ENCODE peak calls at places on chromosomes 4 and X, in five cellular contexts. One of them, this sample, is unnamed.

GRCh38 chrX:119481218-119481875 is 13.1 kb downstream of the SLC25A5 start:
- DNase-seq in A172: no peak
- DNase-seq in M059J: no peak
- DNase-seq in endothelial cell: no peak
- DNase-seq in EH: no peak
- DNase-seq in this sample: no peak

GRCh38 chr4:70713453-70714026 is 8.2 kb upstream of the RUFY3 start:
- DNase-seq in A172: no peak
- DNase-seq in M059J: no peak
- DNase-seq in endothelial cell: no peak
- DNase-seq in EH: no peak
- DNase-seq in this sample: no peak

GRCh38 chrX:23643020-23643419 is 24.3 kb upstream of the PRDX4 start:
- DNase-seq in A172: no peak
- DNase-seq in M059J: no peak
- DNase-seq in endothelial cell: no peak
- DNase-seq in EH: no peak
- DNase-seq in this sample: no peak

GRCh38 chr4:76589402-76589801 is 154.4 kb downstream of the SHROOM3 start:
- DNase-seq in A172: peak
- DNase-seq in M059J: peak
- DNase-seq in endothelial cell: no peak
- DNase-seq in EH: peak
- DNase-seq in this sample: no peak

GRCh38 chrX:39953879-39954278 is 143.9 kb downstream of the BCOR start:
- DNase-seq in A172: peak
- DNase-seq in M059J: peak
- DNase-seq in endothelial cell: no peak
- DNase-seq in EH: peak
- DNase-seq in this sample: no peak

GRCh38 chrX:68304602-68305001 is 128.7 kb downstream of the OPHN1 start:
- DNase-seq in A172: no peak
- DNase-seq in M059J: no peak
- DNase-seq in endothelial cell: no peak
- DNase-seq in EH: no peak
- DNase-seq in this sample: no peak

GRCh38 chrX:69152398-69152797 is 12.9 kb downstream of the PJA1 start:
- DNase-seq in A172: peak
- DNase-seq in M059J: peak
- DNase-seq in endothelial cell: no peak
- DNase-seq in EH: peak
- DNase-seq in this sample: no peak

GRCh38 chr4:186805020-186805820 is 81.6 kb upstream of the FAT1 start:
- DNase-seq in A172: no peak
- DNase-seq in M059J: no peak
- DNase-seq in endothelial cell: no peak
- DNase-seq in EH: no peak
- DNase-seq in this sample: no peak

GRCh38 chr4:1567808-1568581 is 116.1 kb downstream of the FAM53A start:
- DNase-seq in A172: no peak
- DNase-seq in M059J: no peak
- DNase-seq in endothelial cell: no peak
- DNase-seq in EH: no peak
- DNase-seq in this sample: no peak

GRCh38 chr4:88802138-88802537 is 104.5 kb upstream of the NAP1L5 start:
- DNase-seq in A172: no peak
- DNase-seq in M059J: no peak
- DNase-seq in endothelial cell: no peak
- DNase-seq in EH: no peak
- DNase-seq in this sample: no peak

GRCh38 chr4:47814896-47815295 is 23.0 kb downstream of the CORIN start:
- DNase-seq in A172: no peak
- DNase-seq in M059J: no peak
- DNase-seq in endothelial cell: no peak
- DNase-seq in EH: peak
- DNase-seq in this sample: no peak

GRCh38 chrX:7108995-7109634 is 38.4 kb upstream of the STS start:
- DNase-seq in A172: no peak
- DNase-seq in M059J: no peak
- DNase-seq in endothelial cell: peak
- DNase-seq in EH: no peak
- DNase-seq in this sample: no peak

GRCh38 chr4:165207431-165208321 is at the start of gene KLHL2:
- DNase-seq in A172: peak
- DNase-seq in M059J: peak
- DNase-seq in endothelial cell: peak
- DNase-seq in EH: peak
- DNase-seq in this sample: peak

This sample was measured in right atrium auricular region.